ENCODE peak calls at places on chromosomes 5 and 9, in four cellular contexts. One of them, this sample, is unnamed.

GRCh38 chr5:81908771-81909170 is 63.1 kb upstream of the ATG10 start:
- DNase-seq in right atrium auricular region: no peak
- DNase-seq in tibial nerve: no peak
- DNase-seq in keratinocyte: no peak
- DNase-seq in this sample: no peak

GRCh38 chr9:9122230-9122875 is 1322.8 kb upstream of the DMAC1 start:
- DNase-seq in tibial nerve: no peak
- DNase-seq in right atrium auricular region: no peak
- DNase-seq in keratinocyte: no peak
- DNase-seq in this sample: no peak

GRCh38 chr5:142961435-142962171 is 191.4 kb downstream of the ARHGAP26 start:
- DNase-seq in tibial nerve: no peak
- DNase-seq in keratinocyte: no peak
- DNase-seq in right atrium auricular region: no peak
- DNase-seq in this sample: no peak

GRCh38 chr9:77981907-77982306 is 49.7 kb downstream of the GNAQ start:
- DNase-seq in keratinocyte: no peak
- DNase-seq in tibial nerve: no peak
- DNase-seq in right atrium auricular region: no peak
- DNase-seq in this sample: no peak

GRCh38 chr5:77356740-77357139 is 135.4 kb downstream of the WDR41 start:
- DNase-seq in right atrium auricular region: no peak
- DNase-seq in tibial nerve: no peak
- DNase-seq in keratinocyte: no peak
- DNase-seq in this sample: no peak

GRCh38 chr5:163505049-163505474 is 357 bp upstream of the MAT2B start:
- DNase-seq in tibial nerve: no peak
- DNase-seq in keratinocyte: no peak
- DNase-seq in right atrium auricular region: no peak
- DNase-seq in this sample: no peak

GRCh38 chr5:174675916-174676315 is 48.5 kb upstream of the MSX2 start:
- DNase-seq in tibial nerve: no peak
- DNase-seq in right atrium auricular region: no peak
- DNase-seq in keratinocyte: no peak
- DNase-seq in this sample: no peak

GRCh38 chr5:169988947-169989346 is 8.7 kb upstream of the INSYN2B start:
- DNase-seq in tibial nerve: no peak
- DNase-seq in right atrium auricular region: no peak
- DNase-seq in keratinocyte: no peak
- DNase-seq in this sample: no peak

GRCh38 chr9:99515874-99516656 is 294.0 kb downstream of the SEC61B start:
- DNase-seq in tibial nerve: no peak
- DNase-seq in keratinocyte: no peak
- DNase-seq in right atrium auricular region: no peak
- DNase-seq in this sample: no peak

GRCh38 chr5:72145351-72145750 is 38.1 kb downstream of the MAP1B start:
- DNase-seq in tibial nerve: no peak
- DNase-seq in right atrium auricular region: no peak
- DNase-seq in keratinocyte: no peak
- DNase-seq in this sample: no peak

GRCh38 chr5:43320846-43321245 is 7.6 kb upstream of the HMGCS1 start:
- DNase-seq in keratinocyte: no peak
- DNase-seq in tibial nerve: no peak
- DNase-seq in right atrium auricular region: no peak
- DNase-seq in this sample: no peak

GRCh38 chr5:89932771-89933181 is 476.8 kb downstream of the CETN3 start:
- DNase-seq in keratinocyte: no peak
- DNase-seq in right atrium auricular region: no peak
- DNase-seq in tibial nerve: no peak
- DNase-seq in this sample: no peak

GRCh38 chr5:173946353-173946752 is 42.6 kb upstream of the C5orf47 start:
- DNase-seq in tibial nerve: no peak
- DNase-seq in right atrium auricular region: no peak
- DNase-seq in keratinocyte: no peak
- DNase-seq in this sample: no peak

GRCh38 chr5:132313961-132314432 is 19.8 kb downstream of the SLC22A4 start:
- DNase-seq in tibial nerve: no peak
- DNase-seq in right atrium auricular region: no peak
- DNase-seq in keratinocyte: no peak
- DNase-seq in this sample: no peak

GRCh38 chr9:130740218-130741023 is 46.8 kb downstream of the EXOSC2 start:
- DNase-seq in tibial nerve: no peak
- DNase-seq in keratinocyte: no peak
- DNase-seq in right atrium auricular region: no peak
- DNase-seq in this sample: no peak

GRCh38 chr5:113147088-113147487 is 170.5 kb downstream of the DCP2 start:
- DNase-seq in tibial nerve: no peak
- DNase-seq in keratinocyte: no peak
- DNase-seq in right atrium auricular region: no peak
- DNase-seq in this sample: no peak

DNA sequence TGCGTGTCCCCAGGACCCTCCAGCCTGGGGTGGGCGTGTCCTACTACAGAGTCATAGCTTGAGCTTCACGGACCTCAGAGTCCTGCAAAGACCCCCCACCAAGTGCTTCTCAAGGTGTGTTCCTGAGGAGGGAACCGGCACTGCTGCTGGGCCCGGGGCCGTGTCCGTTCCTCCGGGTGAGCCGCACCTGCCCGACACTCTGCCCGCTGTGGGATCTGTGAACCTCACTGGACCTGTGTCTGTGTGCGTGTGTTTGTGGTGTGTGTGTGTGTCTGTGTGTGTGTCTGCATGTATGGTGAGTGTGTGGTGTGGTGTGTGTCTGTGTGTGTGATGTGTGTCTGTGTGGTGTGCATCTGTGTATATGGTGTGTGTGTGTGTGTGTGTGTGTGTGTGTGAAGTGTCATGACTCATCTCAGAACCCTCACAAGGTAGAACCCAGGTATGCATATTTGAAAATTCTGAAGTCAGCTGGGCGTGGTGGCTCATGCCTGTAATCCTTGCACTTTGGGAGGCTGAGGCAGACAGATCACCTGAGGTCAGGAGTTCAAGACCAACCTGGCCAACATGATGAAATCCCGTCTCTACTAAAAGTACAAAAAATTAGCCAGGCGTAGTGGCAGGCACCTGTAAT is 40.9 kb upstream of the RXRA start:
- DNase-seq in keratinocyte: no peak
- DNase-seq in tibial nerve: no peak
- DNase-seq in right atrium auricular region: no peak
- DNase-seq in this sample: no peak
- H3K4me3 ChIP-seq in keratinocyte: no peak
- H3K4me3 ChIP-seq in tibial nerve: no peak
- H3K4me3 ChIP-seq in right atrium auricular region: no peak
- H3K4me3 ChIP-seq in this sample: no peak

GRCh38 chr9:136685792-136686533 is 1.3 kb downstream of the AGPAT2 start:
- DNase-seq in tibial nerve: no peak
- DNase-seq in right atrium auricular region: no peak
- DNase-seq in keratinocyte: no peak
- DNase-seq in this sample: no peak

GRCh38 chr9:136686534-136686793 is 793 bp downstream of the AGPAT2 start:
- DNase-seq in keratinocyte: no peak
- DNase-seq in right atrium auricular region: no peak
- DNase-seq in tibial nerve: no peak
- DNase-seq in this sample: no peak

GRCh38 chr9:136687721-136688223 is 515 bp upstream of the AGPAT2 start:
- DNase-seq in keratinocyte: no peak
- DNase-seq in tibial nerve: no peak
- DNase-seq in right atrium auricular region: no peak
- DNase-seq in this sample: no peak

GRCh38 chr9:136688274-136689107 is 1.2 kb upstream of the AGPAT2 start:
- DNase-seq in tibial nerve: no peak
- DNase-seq in right atrium auricular region: no peak
- DNase-seq in keratinocyte: no peak
- DNase-seq in this sample: no peak

GRCh38 chr9:136686794-136687711 is at the start of gene AGPAT2:
- DNase-seq in tibial nerve: peak
- DNase-seq in keratinocyte: no peak
- DNase-seq in right atrium auricular region: peak
- DNase-seq in this sample: peak
- TF ChIP-seq CTCF in tibial nerve: no peak
- TF ChIP-seq CTCF in keratinocyte: no peak
- TF ChIP-seq CTCF in right atrium auricular region: peak
- TF ChIP-seq CTCF in this sample: no peak

GRCh38 chr9:127637322-127637847 is 25.3 kb downstream of the STXBP1 start:
- DNase-seq in right atrium auricular region: no peak
- DNase-seq in keratinocyte: no peak
- DNase-seq in tibial nerve: peak
- DNase-seq in this sample: no peak

GRCh38 chr9:127644943-127645342 is 32.9 kb downstream of the STXBP1 start:
- DNase-seq in tibial nerve: no peak
- DNase-seq in keratinocyte: no peak
- DNase-seq in right atrium auricular region: no peak
- DNase-seq in this sample: no peak

GRCh38 chr9:127640908-127641545 is 28.9 kb downstream of the STXBP1 start:
- DNase-seq in right atrium auricular region: no peak
- DNase-seq in keratinocyte: no peak
- DNase-seq in tibial nerve: no peak
- DNase-seq in this sample: no peak

GRCh38 chr9:127644428-127644827 is 32.4 kb downstream of the STXBP1 start:
- DNase-seq in keratinocyte: no peak
- DNase-seq in right atrium auricular region: no peak
- DNase-seq in tibial nerve: no peak
- DNase-seq in this sample: no peak

GRCh38 chr9:127642047-127642740 is 30.1 kb downstream of the STXBP1 start:
- DNase-seq in keratinocyte: no peak
- DNase-seq in right atrium auricular region: no peak
- DNase-seq in tibial nerve: no peak
- DNase-seq in this sample: no peak
- H3K4me3 ChIP-seq in keratinocyte: no peak
- H3K4me3 ChIP-seq in right atrium auricular region: no peak
- H3K4me3 ChIP-seq in tibial nerve: no peak
- H3K4me3 ChIP-seq in this sample: no peak

GRCh38 chr5:36739751-36740221 is 133.4 kb downstream of the SLC1A3 start:
- DNase-seq in right atrium auricular region: peak
- DNase-seq in keratinocyte: peak
- DNase-seq in tibial nerve: peak
- DNase-seq in this sample: no peak
- TF ChIP-seq CTCF in right atrium auricular region: peak
- TF ChIP-seq CTCF in keratinocyte: peak
- TF ChIP-seq CTCF in tibial nerve: peak
- TF ChIP-seq CTCF in this sample: peak

DNA sequence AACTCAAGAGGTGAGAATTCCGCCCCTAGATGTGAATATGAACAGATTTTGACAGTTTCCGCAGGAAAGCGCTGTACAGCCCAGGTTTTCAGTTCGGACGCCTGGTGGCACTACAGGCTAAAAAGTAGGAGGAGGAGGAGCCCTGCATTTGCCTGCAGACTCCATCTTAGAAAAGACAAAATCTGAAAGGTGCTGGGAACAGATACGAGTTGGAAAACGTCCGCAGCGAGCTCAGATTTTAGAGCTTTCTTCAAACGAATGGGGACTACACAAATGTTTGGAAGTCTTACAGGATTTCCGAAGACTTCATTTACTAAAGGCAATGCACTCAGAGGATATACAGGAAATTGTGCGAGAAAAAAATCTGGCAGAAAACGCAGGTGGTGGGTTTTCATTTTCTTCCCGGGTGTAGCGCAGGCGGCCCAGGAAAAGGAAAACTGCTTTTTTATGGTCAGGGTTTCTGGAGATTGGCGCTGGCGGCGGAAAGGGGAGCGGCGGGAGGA is 9.9 kb upstream of the PCDHB2 start:
- DNase-seq in tibial nerve: peak
- DNase-seq in keratinocyte: no peak
- DNase-seq in right atrium auricular region: no peak
- DNase-seq in this sample: no peak
- H3K4me3 ChIP-seq in tibial nerve: peak
- H3K4me3 ChIP-seq in keratinocyte: no peak
- H3K4me3 ChIP-seq in right atrium auricular region: peak
- H3K4me3 ChIP-seq in this sample: peak

GRCh38 chr5:136080483-136081180 is 51.8 kb downstream of the TGFBI start:
- DNase-seq in tibial nerve: peak
- DNase-seq in right atrium auricular region: peak
- DNase-seq in keratinocyte: peak
- DNase-seq in this sample: peak
- TF ChIP-seq CTCF in tibial nerve: peak
- TF ChIP-seq CTCF in right atrium auricular region: no peak
- TF ChIP-seq CTCF in keratinocyte: no peak
- TF ChIP-seq CTCF in this sample: no peak